ENCODE peak calls at places on chromosomes 4 and X, in ten cellular contexts. V is NCI-H1694 treated with DMSO at 0.1 percent for 48 hours; O is psoas muscle; A is keratinocyte; W is GM04504; T is activated CD4-positive, alpha-beta T cell treated with anti-CD3 and anti-CD28 coated beads for 48 hours; U is NCI-H2107; E is stimulated activated CD4-positive, alpha-beta T cell treated with anti-CD3 and anti-CD28 coated beads, Interleukin-2, amount 100 ng/mL, for 48 hours; Z is NCI-H774; K is MV-4-11. Q is an unnamed sample.

GRCh38 chrX:17689971-17690409 is 47.3 kb upstream of the SCML1 start:
- DNase-seq in A (no peak), O (no peak), U (peak; percentile 47), Z (peak; percentile 47), E (peak; percentile 19), W (peak; percentile 62), V (peak; percentile 28), K (peak; percentile 47), T (peak; percentile 47), Q (peak; percentile 57)

GRCh38 chr4:176999943-177000543 is 207.3 kb upstream of the VEGFC start:
- DNase-seq in U (no peak), V (no peak), O (no peak), W (no peak), A (no peak), T (no peak), E (no peak), Z (no peak), K (no peak), Q (no peak)

GRCh38 chr4:123317211-123317610 is 79.4 kb upstream of the SPRY1 start:
- DNase-seq in T (no peak), A (no peak), E (no peak), K (no peak), W (no peak), U (no peak), O (no peak), V (no peak), Z (no peak), Q (no peak)

GRCh38 chr4:121360496-121360895 is 20.3 kb downstream of the QRFPR start:
- DNase-seq in U (no peak), V (no peak), K (no peak), A (no peak), W (no peak), E (no peak), T (no peak), O (no peak), Z (no peak), Q (peak; percentile 35)

GRCh38 chr4:54539500-54540029 is 118.2 kb upstream of the KIT start:
- DNase-seq in T (peak; percentile 20), E (no peak), U (peak; percentile 18), K (no peak), W (no peak), V (peak; percentile 18), O (peak; percentile 70), Z (peak; percentile 42), A (no peak), Q (no peak)

GRCh38 chr4:147913137-147913536 is 181.2 kb downstream of the ARHGAP10 start:
- DNase-seq in T (no peak), V (no peak), K (no peak), E (no peak), Z (no peak), O (no peak), A (no peak), W (no peak), U (no peak), Q (no peak)

GRCh38 chr4:87030606-87031441 is 96.0 kb downstream of the AFF1 start:
- DNase-seq in V (no peak), U (no peak), Z (no peak), O (no peak), W (no peak), A (no peak), T (no peak), E (no peak), K (no peak), Q (no peak)

GRCh38 chrX:154350429-154351182 is 23.8 kb downstream of the FLNA start:
- DNase-seq in A (no peak), E (no peak), V (no peak), O (peak; percentile 20), K (no peak), T (no peak), U (no peak), Z (no peak), W (no peak), Q (no peak)

GRCh38 chr4:147599764-147600163 is 17.4 kb upstream of the TMEM184C start:
- DNase-seq in K (no peak), O (no peak), V (no peak), U (no peak), E (no peak), Z (no peak), A (no peak), T (no peak), W (no peak), Q (no peak)

GRCh38 chr4:93409035-93409434 is 419.5 kb upstream of the ATOH1 start:
- DNase-seq in Z (no peak), O (no peak), T (no peak), A (no peak), W (no peak), U (no peak), E (no peak), K (no peak), V (no peak), Q (no peak)

GRCh38 chr4:23969635-23970034 is 79.8 kb upstream of the PPARGC1A start:
- DNase-seq in T (no peak), W (no peak), U (no peak), V (no peak), E (no peak), A (no peak), Z (no peak), K (no peak), O (no peak), Q (no peak)

GRCh38 chr4:138182838-138183426 is 59.2 kb downstream of the SLC7A11 start:
- DNase-seq in T (no peak), V (peak; percentile 64), E (no peak), W (peak; percentile 18), A (no peak), O (no peak), U (no peak), Z (no peak), K (peak; percentile 36), Q (peak; percentile 58)

GRCh38 chr4:42570221-42570620 is 86.7 kb downstream of the ATP8A1 start:
- DNase-seq in Z (no peak), E (no peak), W (no peak), T (no peak), A (no peak), V (no peak), U (no peak), O (peak; percentile 79), K (no peak), Q (no peak)

GRCh38 chr4:14345356-14345775 is 656.9 kb upstream of the CPEB2 start:
- DNase-seq in W (peak; percentile 14), K (peak; percentile 66), E (no peak), A (no peak), U (no peak), T (no peak), Z (no peak), O (no peak), V (no peak), Q (peak; percentile 66)

GRCh38 chrX:149476513-149476912 is 28.6 kb downstream of the IDS start:
- DNase-seq in T (no peak), E (no peak), K (peak; percentile 10), V (no peak), O (no peak), Z (no peak), A (no peak), W (no peak), U (no peak), Q (no peak)

GRCh38 chr4:56741595-56741994 is 60.5 kb upstream of the HOPX start:
- DNase-seq in W (no peak), E (no peak), V (no peak), O (no peak), U (no peak), Z (no peak), A (no peak), K (no peak), T (no peak), Q (no peak)

GRCh38 chr4:143358923-143359694 is 22.4 kb downstream of the GAB1 start:
- DNase-seq in U (no peak), O (no peak), E (no peak), A (no peak), V (no peak), W (peak; percentile 17), K (peak; percentile 79), T (peak; percentile 58), Z (no peak), Q (no peak)

GRCh38 chrX:17846045-17846444 is 15.1 kb downstream of the RAI2 start:
- DNase-seq in E (no peak), Z (no peak), A (no peak), T (no peak), V (no peak), K (no peak), O (no peak), W (no peak), U (no peak), Q (no peak)

Q was measured in stromal cell of bone marrow.